ENCODE peak calls at places on chromosomes 3 and 15, in five cellular contexts. G is ovary, D is fibroblast of lung, O is heart right ventricle, E is tibial nerve. S is an unnamed sample. For H3K4me1 and H3K36me3, the result is how much of the 10 kb centered on the place peaks cover.

GRCh38 chr3:183210862-183211341 is 42.2 kb upstream of the B3GNT5 start:
- DNase-seq in D (no peak), G (no peak), O (no peak), E (no peak), S (no peak)

GRCh38 chr3:4736284-4736861 is 242.9 kb upstream of the BHLHE40 start:
- DNase-seq in E (no peak), O (no peak), G (no peak), D (no peak), S (no peak)

GRCh38 chr15:38563723-38564519 is 693 bp downstream of the RASGRP1 start:
- DNase-seq in G (peak), O (peak), E (peak), D (peak), S (peak)

GRCh38 chr3:42501681-42502428 is 588 bp upstream of the VIPR1 start:
- DNase-seq in D (peak), O (peak), G (no peak), E (no peak), S (no peak)

GRCh38 chr15:66099950-66100671 is 153.4 kb downstream of the MEGF11 start:
- DNase-seq in G (no peak), O (no peak), D (no peak), E (no peak), S (no peak)

GRCh38 chr3:129624347-129625070 is 18.0 kb upstream of the PLXND1 start:
- DNase-seq in E (no peak), O (peak), D (no peak), G (peak), S (no peak)

GRCh38 chr3:40580494-40581091 is 55.8 kb downstream of the ZNF621 start:
- DNase-seq in E (peak), D (peak), O (peak), G (peak), S (peak)

GRCh38 chr15:61467823-61468222 is 238.7 kb upstream of the RORA start:
- DNase-seq in O (no peak), G (no peak), E (no peak), D (no peak), S (no peak)

GRCh38 chr15:64754663-64755426 is 20.5 kb downstream of the RBPMS2 start:
- DNase-seq in E (no peak), D (no peak), O (no peak), G (no peak), S (no peak)

GRCh38 chr3:138066383-138066782 is 49.0 kb downstream of the DZIP1L start:
- DNase-seq in G (no peak), D (no peak), O (no peak), E (no peak), S (no peak)

GRCh38 chr15:57505949-57506391 is 85.7 kb upstream of the MYZAP start:
- DNase-seq in E (no peak), D (peak), O (peak), G (peak), S (no peak)

GRCh38 chr3:190044974-190045373 is 75.7 kb downstream of the P3H2 start:
- DNase-seq in O (no peak), D (no peak), E (no peak), G (no peak), S (no peak)

GRCh38 chr15:90686435-90687218 is 30.5 kb upstream of the BLM start:
- DNase-seq in E (no peak), G (no peak), D (no peak), O (no peak), S (no peak)

GRCh38 chr15:84638103-84638502 is 16.0 kb downstream of the WDR73 start:
- DNase-seq in E (no peak), O (no peak), G (no peak), D (no peak), S (no peak)

GRCh38 chr15:88645171-88646087 is 6.6 kb downstream of the ISG20 start:
- DNase-seq in D (no peak), G (no peak), O (no peak), E (no peak), S (no peak)

GRCh38 chr15:88646951-88647350 is 8.1 kb downstream of the ISG20 start:
- DNase-seq in G (no peak), D (no peak), O (no peak), E (no peak), S (no peak)

GRCh38 chr15:88647362-88648105 is 8.7 kb downstream of the ISG20 start:
- DNase-seq in G (no peak), D (no peak), O (no peak), E (no peak), S (no peak)

GRCh38 chr15:88644741-88645140 is 5.9 kb downstream of the ISG20 start:
- DNase-seq in D (no peak), G (no peak), E (no peak), O (no peak), S (no peak)

GRCh38 chr15:88646088-88646405 is 7.2 kb downstream of the ISG20 start:
- DNase-seq in O (no peak), G (no peak), D (no peak), E (no peak), S (no peak)
- H3K4me1 ChIP-seq in O (under half), G (under half), D (under half), E (under half), S (under half)

GRCh38 chr3:150783920-150784746 is 21.2 kb upstream of the SIAH2 start:
- DNase-seq in O (no peak), E (no peak), D (no peak), G (no peak), S (no peak)
- H3K27ac ChIP-seq in O (no peak), E (no peak), D (no peak), G (no peak), S (no peak)

GRCh38 chr3:125461896-125462295 is 58.1 kb downstream of the SNX4 start:
- DNase-seq in G (no peak), D (no peak), E (no peak), O (no peak), S (no peak)

GRCh38 chr3:125460233-125460632 is 59.8 kb downstream of the SNX4 start:
- DNase-seq in D (no peak), O (no peak), G (no peak), E (no peak), S (no peak)

GRCh38 chr3:125462722-125463299 is 57.2 kb downstream of the SNX4 start:
- DNase-seq in E (no peak), O (no peak), G (no peak), D (no peak), S (no peak)
- H3K36me3 ChIP-seq in E (under half), O (half or more), G (under half), D (under half), S (under half)

GRCh38 chr15:85704021-85704420 is 90.7 kb downstream of the KLHL25 start:
- DNase-seq in D (no peak), G (no peak), E (no peak), O (no peak), S (no peak)

GRCh38 chr15:85707519-85708338 is 87.0 kb downstream of the KLHL25 start:
- DNase-seq in O (no peak), G (no peak), D (peak), E (no peak), S (no peak)

GRCh38 chr15:85702321-85703230 is 92.1 kb downstream of the KLHL25 start:
- DNase-seq in D (peak), E (no peak), G (no peak), O (no peak), S (no peak)

GRCh38 chr15:85706779-85707518 is 87.8 kb downstream of the KLHL25 start:
- DNase-seq in O (no peak), D (peak), E (no peak), G (no peak), S (no peak)

DNA sequence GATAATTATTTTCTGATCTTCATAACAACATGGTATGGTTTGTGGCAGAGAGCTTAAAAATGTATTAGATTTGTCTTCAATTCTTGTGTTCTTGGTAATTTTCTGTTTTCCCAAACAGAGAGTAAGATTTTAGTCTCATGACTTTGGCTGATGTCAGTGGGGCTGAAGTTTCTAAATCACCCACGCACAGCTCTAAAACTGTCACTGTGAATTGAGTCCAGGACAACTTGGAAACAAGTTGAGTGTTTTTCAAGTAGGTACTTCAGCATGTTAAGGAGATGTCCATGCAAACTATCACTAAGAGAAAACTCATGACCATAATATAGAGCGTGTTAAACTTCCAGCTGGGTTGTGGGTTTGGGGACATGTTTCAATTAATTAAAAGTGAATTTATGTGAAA is 90.0 kb downstream of the KLHL25 start:
- DNase-seq in D (no peak), E (no peak), G (no peak), O (no peak), S (no peak)
- H3K4me1 ChIP-seq in D (under half), E (half or more), G (under half), O (half or more), S (half or more)

S was measured in gastrocnemius medialis.